ENCODE peak calls at places on chromosomes 12 and 14, in five cellular contexts. C is GM12878, I is neural crest cell, H is mucosa of gallbladder, E is AG20443. R is an unnamed sample.

GRCh38 chr14:100074431-100075100 is 9.3 kb downstream of the EVL start:
- DNase-seq in C (no peak), I (no peak), H (no peak), E (no peak), R (no peak)

GRCh38 chr12:104790296-104791125 is 167.6 kb downstream of the SLC41A2 start:
- DNase-seq in C (peak), I (peak), H (peak), E (peak), R (no peak)

GRCh38 chr14:99412122-99413061 is 68.3 kb downstream of the SETD3 start:
- DNase-seq in C (no peak), I (no peak), H (no peak), E (no peak), R (no peak)

GRCh38 chr14:50116221-50116956 is at the start of gene VCPKMT:
- DNase-seq in C (peak), I (peak), H (peak), E (peak), R (peak)

GRCh38 chr14:94110552-94111181 is at the start of gene IFI27:
- DNase-seq in C (no peak), I (no peak), H (peak), E (peak), R (no peak)

GRCh38 chr12:28795306-28795705 is 353.8 kb upstream of the FAR2 start:
- DNase-seq in C (no peak), I (no peak), H (no peak), E (no peak), R (no peak)

GRCh38 chr14:22428681-22429315 is 160.2 kb downstream of the DAD1 start:
- DNase-seq in C (no peak), I (no peak), H (peak), E (peak), R (no peak)

GRCh38 chr14:23067847-23068791 is 10.8 kb upstream of the CDH24 start:
- DNase-seq in C (no peak), I (no peak), H (no peak), E (no peak), R (no peak)

GRCh38 chr12:131024026-131024425 is 70.3 kb downstream of the ADGRD1 start:
- DNase-seq in C (no peak), I (no peak), H (no peak), E (no peak), R (no peak)

GRCh38 chr14:76918751-76919421 is 92.7 kb downstream of the LRRC74A start:
- DNase-seq in C (no peak), I (no peak), H (peak), E (peak), R (peak)

GRCh38 chr12:53101931-53102781 is 1.1 kb upstream of the SOAT2 start:
- DNase-seq in C (no peak), I (no peak), H (no peak), E (peak), R (no peak)

GRCh38 chr14:58633831-58634230 is 3.9 kb upstream of the DACT1 start:
- DNase-seq in C (no peak), I (no peak), H (no peak), E (peak), R (no peak)

GRCh38 chr12:131782061-131782460 is 46.1 kb upstream of the MMP17 start:
- DNase-seq in C (no peak), I (no peak), H (no peak), E (no peak), R (no peak)

GRCh38 chr14:61103541-61104339 is 122.7 kb downstream of the SLC38A6 start:
- DNase-seq in C (no peak), I (no peak), H (peak), E (peak), R (no peak)

GRCh38 chr12:57722716-57723629 is 15.6 kb downstream of the AGAP2 start:
- DNase-seq in C (no peak), I (no peak), H (no peak), E (no peak), R (no peak)

GRCh38 chr12:121872546-121873223 is 14.0 kb upstream of the HPD start:
- DNase-seq in C (no peak), I (no peak), H (peak), E (peak), R (no peak)

GRCh38 chr14:29584992-29585391 is 342.7 kb downstream of the PRKD1 start:
- DNase-seq in C (no peak), I (peak), H (peak), E (peak), R (peak)

GRCh38 chr12:31316964-31317363 is 9.0 kb downstream of the SINHCAF start:
- DNase-seq in C (no peak), I (no peak), H (no peak), E (no peak), R (no peak)

GRCh38 chr12:76368230-76368629 is 20.0 kb upstream of the BBS10 start:
- DNase-seq in C (no peak), I (no peak), H (no peak), E (no peak), R (no peak)

GRCh38 chr12:89084751-89085150 is 267.6 kb downstream of the DUSP6 start:
- DNase-seq in C (no peak), I (no peak), H (no peak), E (no peak), R (no peak)

GRCh38 chr12:26062566-26062965 is 62.3 kb downstream of the BHLHE41 start:
- DNase-seq in C (no peak), I (no peak), H (no peak), E (peak), R (no peak)

GRCh38 chr12:65892905-65893304 is 68.6 kb downstream of the HMGA2 start:
- DNase-seq in C (no peak), I (no peak), H (no peak), E (peak), R (no peak)

GRCh38 chr14:47227051-47227600 is 448.3 kb downstream of the MDGA2 start:
- DNase-seq in C (no peak), I (no peak), H (no peak), E (no peak), R (no peak)

R was measured in NCI-H748 treated with DMSO at 0.1 percent for 48 hours.